ENCODE peak calls at places on chromosome 15, in eight cellular contexts. R is A673; L is fibroblast of pulmonary artery; W is GM23338; P is tibial nerve; B is DND-41; K is naive thymus-derived CD4-positive, alpha-beta T cell; H is GM23248. E is an unnamed sample.

GRCh38 chr15:57146394-57147140 is 228.1 kb downstream of the TCF12 start:
- DNase-seq in R (peak), L (peak), W (peak), P (peak), B (no peak), K (peak), H (peak), E (peak)

GRCh38 chr15:70099966-70100494 is 2.3 kb upstream of the TLE3 start:
- DNase-seq in R (peak), L (peak), W (peak), P (no peak), B (peak), K (peak), H (peak), E (peak)

GRCh38 chr15:41048397-41048796 is 67.7 kb downstream of the INO80 start:
- DNase-seq in R (no peak), L (no peak), W (no peak), P (no peak), B (no peak), K (no peak), H (no peak), E (no peak)

GRCh38 chr15:77670558-77671148 is 37.9 kb upstream of the LINGO1 start:
- DNase-seq in R (no peak), L (no peak), W (no peak), P (no peak), B (no peak), K (no peak), H (no peak), E (no peak)

GRCh38 chr15:71807691-71808091 is 2.7 kb upstream of the NR2E3 start:
- DNase-seq in R (peak), L (peak), W (peak), P (no peak), B (no peak), K (no peak), H (peak), E (no peak)

GRCh38 chr15:35560258-35560657 is 14.3 kb upstream of the DPH6 start:
- DNase-seq in R (no peak), L (no peak), W (no peak), P (no peak), B (no peak), K (no peak), H (no peak), E (no peak)

GRCh38 chr15:73921257-73921890 is 4.9 kb upstream of the LOXL1 start:
- DNase-seq in R (no peak), L (no peak), W (no peak), P (no peak), B (no peak), K (no peak), H (peak), E (no peak)

GRCh38 chr15:38299216-38299615 is 46.6 kb downstream of the SPRED1 start:
- DNase-seq in R (no peak), L (peak), W (no peak), P (no peak), B (no peak), K (no peak), H (peak), E (no peak)

GRCh38 chr15:82040395-82040794 is 5.4 kb downstream of the MEX3B start:
- DNase-seq in R (no peak), L (no peak), W (no peak), P (no peak), B (no peak), K (no peak), H (no peak), E (no peak)

GRCh38 chr15:78709263-78709882 is 68.4 kb upstream of the CHRNB4 start:
- DNase-seq in R (peak), L (peak), W (peak), P (peak), B (peak), K (peak), H (peak), E (peak)

GRCh38 chr15:60374628-60375081 is 23.1 kb downstream of the ANXA2 start:
- DNase-seq in R (peak), L (peak), W (peak), P (peak), B (no peak), K (no peak), H (peak), E (no peak)
- H3K4me3 ChIP-seq in R (no peak), L (no peak), W (no peak), P (no peak), B (no peak), K (no peak), H (peak), E (no peak)

GRCh38 chr15:37095993-37096877 is 4.1 kb downstream of the MEIS2 start:
- DNase-seq in R (no peak), L (no peak), W (peak), P (no peak), B (no peak), K (no peak), H (peak), E (no peak)

GRCh38 chr15:37093480-37094410 is 6.6 kb downstream of the MEIS2 start:
- DNase-seq in R (no peak), L (peak), W (no peak), P (no peak), B (no peak), K (no peak), H (peak), E (no peak)

GRCh38 chr15:37096878-37097568 is 3.3 kb downstream of the MEIS2 start:
- DNase-seq in R (no peak), L (no peak), W (no peak), P (no peak), B (no peak), K (no peak), H (peak), E (no peak)

GRCh38 chr15:37094542-37095196 is 5.7 kb downstream of the MEIS2 start:
- DNase-seq in R (no peak), L (no peak), W (no peak), P (no peak), B (no peak), K (no peak), H (peak), E (no peak)

GRCh38 chr15:37095197-37095992 is 5.0 kb downstream of the MEIS2 start:
- DNase-seq in R (no peak), L (no peak), W (peak), P (no peak), B (no peak), K (no peak), H (no peak), E (no peak)
- H3K4me3 ChIP-seq in R (no peak), L (peak), W (peak), P (no peak), B (no peak), K (no peak), H (peak), E (no peak)

GRCh38 chr15:101765772-101766456 is 37.4 kb upstream of the OR4F6 start:
- DNase-seq in R (no peak), L (no peak), W (no peak), P (no peak), B (no peak), K (no peak), H (no peak), E (no peak)
- H3K4me3 ChIP-seq in R (no peak), L (no peak), W (no peak), P (no peak), B (no peak), K (no peak), H (no peak), E (no peak)

DNA sequence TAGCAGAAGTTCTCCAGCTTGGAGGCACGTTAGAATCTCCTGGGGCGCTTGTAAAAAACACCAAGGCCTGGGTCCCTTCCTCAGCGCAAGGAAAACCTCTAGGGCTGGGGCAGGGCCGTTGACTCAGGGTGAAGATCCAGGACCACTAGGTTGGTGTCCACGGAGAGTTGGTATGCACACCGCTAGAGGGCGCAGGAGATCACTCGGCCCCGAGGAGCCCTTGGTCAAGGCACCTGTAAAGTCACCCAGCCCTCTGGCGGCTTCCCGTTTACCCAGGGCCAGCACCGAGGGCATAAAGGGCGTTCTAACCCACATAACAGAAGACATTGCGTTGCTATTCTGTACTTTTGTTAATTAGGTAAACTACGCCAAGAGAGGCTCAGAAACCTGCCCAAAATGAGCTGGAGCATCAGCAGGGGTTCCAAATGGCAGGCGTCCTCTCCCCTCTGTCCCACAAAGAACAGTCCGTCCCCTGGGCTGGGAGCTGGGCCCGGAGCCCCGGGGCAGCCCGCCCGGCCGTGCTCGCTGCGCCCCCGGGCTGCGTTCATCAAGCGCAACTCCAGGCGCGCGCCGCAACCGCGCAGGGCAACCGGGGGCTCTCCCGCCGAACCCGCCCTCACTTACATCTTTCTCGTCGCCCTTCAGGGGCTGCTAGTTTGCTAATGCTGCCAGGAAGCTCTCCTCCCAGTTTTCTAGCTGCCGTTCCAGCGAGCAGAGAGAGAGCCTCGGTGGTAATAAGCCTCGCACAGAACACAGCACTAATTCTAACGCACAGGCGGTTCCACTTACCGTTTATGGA is 332.1 kb downstream of the ARRDC4 start:
- DNase-seq in R (peak), L (peak), W (peak), P (no peak), B (peak), K (no peak), H (peak), E (peak)
- H3K4me3 ChIP-seq in R (peak), L (no peak), W (peak), P (no peak), B (no peak), K (no peak), H (no peak), E (no peak)

DNA sequence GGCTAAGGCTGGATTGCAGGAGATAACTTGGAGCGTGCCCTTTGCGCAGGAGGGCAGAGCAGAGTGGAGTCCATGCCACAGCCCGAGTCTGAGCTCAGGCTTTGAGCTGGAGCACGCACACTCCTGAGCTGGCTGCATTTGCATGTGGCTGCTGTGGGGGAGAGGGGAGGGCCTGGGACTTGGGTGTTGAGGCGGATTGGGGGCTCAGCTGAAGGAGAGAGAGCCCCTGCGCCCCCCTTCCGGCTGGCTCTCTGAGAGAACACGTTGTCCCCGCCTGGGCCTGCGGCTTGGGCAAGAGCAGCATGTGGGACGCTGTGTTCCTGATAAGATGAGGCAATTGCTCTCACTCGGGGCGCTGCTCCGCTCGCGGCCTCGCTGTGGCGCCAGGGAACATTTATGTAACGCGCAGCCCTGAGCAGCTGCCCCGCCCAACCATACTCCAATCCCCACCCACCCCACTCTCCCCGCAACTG is 39.1 kb downstream of the KLF13 start:
- DNase-seq in R (peak), L (peak), W (peak), P (peak), B (peak), K (peak), H (peak), E (peak)
- H3K4me3 ChIP-seq in R (peak), L (no peak), W (peak), P (peak), B (no peak), K (peak), H (no peak), E (peak)

GRCh38 chr15:45637552-45638033 is 2.8 kb downstream of the SQOR start:
- DNase-seq in R (peak), L (peak), W (no peak), P (peak), B (peak), K (peak), H (peak), E (peak)
- H3K4me3 ChIP-seq in R (peak), L (peak), W (no peak), P (no peak), B (no peak), K (peak), H (peak), E (peak)

E was measured in Jurkat, Clone E6-1.